ENCODE peak calls at places on chromosomes 6 and 20, in nine cellular contexts. W is fibroblast of villous mesenchyme, T is GM06990, X is suprapubic skin, H is LNCaP clone FGC, S is bronchial epithelial cell, U is fibroblast of pulmonary artery, V is brain microvascular endothelial cell, C is fibroblast of lung. I is an unnamed sample.

GRCh38 chr20:59307270-59307669 is 6.9 kb downstream of the EDN3 start:
- DNase-seq in W (no peak), T (no peak), X (no peak), H (no peak), S (no peak), U (no peak), V (no peak), C (no peak), I (no peak)

GRCh38 chr20:10672579-10673127 is 1.1 kb downstream of the JAG1 start:
- DNase-seq in W (peak), T (peak), X (peak), H (no peak), S (no peak), U (peak), V (no peak), C (peak), I (peak)

GRCh38 chr20:4076671-4077070 is 61.3 kb upstream of the RNF24 start:
- DNase-seq in W (peak), T (no peak), X (no peak), H (no peak), S (peak), U (peak), V (peak), C (peak), I (peak)

GRCh38 chr6:2971420-2972218 is at the start of gene SERPINB6:
- DNase-seq in W (peak), T (no peak), X (peak), H (peak), S (no peak), U (peak), V (peak), C (peak), I (peak)

GRCh38 chr6:135985471-135985870 is 134.0 kb downstream of the PDE7B start:
- DNase-seq in W (no peak), T (no peak), X (no peak), H (no peak), S (no peak), U (peak), V (no peak), C (peak), I (peak)

GRCh38 chr6:1022719-1023118 is 289.2 kb upstream of the FOXQ1 start:
- DNase-seq in W (no peak), T (no peak), X (no peak), H (no peak), S (no peak), U (no peak), V (no peak), C (no peak), I (no peak)

GRCh38 chr6:22098623-22099022 is 198.2 kb downstream of the PRL start:
- DNase-seq in W (no peak), T (no peak), X (no peak), H (no peak), S (no peak), U (peak), V (no peak), C (no peak), I (no peak)

GRCh38 chr6:68632620-68633195 is 2.4 kb upstream of the ADGRB3 start:
- DNase-seq in W (no peak), T (no peak), X (no peak), H (no peak), S (no peak), U (no peak), V (no peak), C (no peak), I (no peak)

GRCh38 chr6:11432713-11433450 is 104.7 kb upstream of the TMEM170B start:
- DNase-seq in W (peak), T (no peak), X (no peak), H (no peak), S (peak), U (peak), V (peak), C (peak), I (peak)

GRCh38 chr6:89597988-89598387 is 40.6 kb downstream of the LYRM2 start:
- DNase-seq in W (peak), T (no peak), X (no peak), H (peak), S (peak), U (peak), V (peak), C (peak), I (peak)

GRCh38 chr6:19413323-19413722 is 423.8 kb upstream of the ID4 start:
- DNase-seq in W (peak), T (no peak), X (no peak), H (no peak), S (peak), U (peak), V (peak), C (peak), I (peak)

GRCh38 chr6:19492631-19493030 is 344.5 kb upstream of the ID4 start:
- DNase-seq in W (no peak), T (no peak), X (no peak), H (no peak), S (no peak), U (no peak), V (no peak), C (peak), I (no peak)

GRCh38 chr20:61821698-61822097 is 244.0 kb downstream of the TAF4 start:
- DNase-seq in W (no peak), T (no peak), X (no peak), H (no peak), S (no peak), U (no peak), V (no peak), C (no peak), I (no peak)

GRCh38 chr6:83707829-83708545 is 914 bp downstream of the SNAP91 start:
- DNase-seq in W (no peak), T (peak), X (no peak), H (no peak), S (no peak), U (peak), V (no peak), C (peak), I (peak)

GRCh38 chr6:44047179-44047546 is 80.1 kb downstream of the MRPL14 start:
- DNase-seq in W (no peak), T (no peak), X (no peak), H (no peak), S (no peak), U (no peak), V (no peak), C (no peak), I (no peak)

GRCh38 chr20:63224272-63225081 is 8.5 kb upstream of the YTHDF1 start:
- DNase-seq in W (peak), T (no peak), X (no peak), H (no peak), S (peak), U (peak), V (peak), C (peak), I (peak)

GRCh38 chr20:4217349-4217761 is 202.0 kb upstream of the RNF24 start:
- DNase-seq in W (peak), T (no peak), X (no peak), H (no peak), S (peak), U (no peak), V (no peak), C (peak), I (peak)

GRCh38 chr6:51775942-51776860 is 311.2 kb downstream of the PKHD1 start:
- DNase-seq in W (no peak), T (no peak), X (no peak), H (no peak), S (peak), U (no peak), V (no peak), C (no peak), I (no peak)

GRCh38 chr20:50572922-50573777 is 63.0 kb downstream of the PTPN1 start:
- DNase-seq in W (peak), T (no peak), X (no peak), H (no peak), S (no peak), U (peak), V (no peak), C (peak), I (peak)

GRCh38 chr20:31638317-31638716 is 605 bp downstream of the COX4I2 start:
- DNase-seq in W (no peak), T (no peak), X (no peak), H (no peak), S (no peak), U (no peak), V (no peak), C (no peak), I (no peak)

GRCh38 chr6:14635195-14635594 is 517.6 kb downstream of the CD83 start:
- DNase-seq in W (no peak), T (no peak), X (no peak), H (no peak), S (peak), U (no peak), V (no peak), C (no peak), I (no peak)

GRCh38 chr6:30646450-30647038 is 389 bp upstream of the C6orf136 start:
- DNase-seq in W (no peak), T (no peak), X (peak), H (no peak), S (peak), U (peak), V (peak), C (no peak), I (no peak)

GRCh38 chr6:135651964-135652755 is 154.6 kb upstream of the AHI1 start:
- DNase-seq in W (no peak), T (peak), X (no peak), H (no peak), S (no peak), U (no peak), V (no peak), C (peak), I (no peak)

GRCh38 chr6:46876126-46876525 is 45.6 kb downstream of the ADGRF5 start:
- DNase-seq in W (no peak), T (no peak), X (peak), H (no peak), S (peak), U (peak), V (no peak), C (peak), I (peak)

GRCh38 chr20:5780233-5781217 is 30.3 kb downstream of the SHLD1 start:
- DNase-seq in W (peak), T (no peak), X (no peak), H (no peak), S (no peak), U (no peak), V (no peak), C (peak), I (no peak)

GRCh38 chr20:58402305-58402704 is 13.3 kb downstream of the VAPB start:
- DNase-seq in W (no peak), T (no peak), X (no peak), H (no peak), S (peak), U (no peak), V (no peak), C (no peak), I (no peak)

GRCh38 chr6:45703041-45703739 is 312.5 kb downstream of the CLIC5 start:
- DNase-seq in W (peak), T (no peak), X (no peak), H (no peak), S (peak), U (peak), V (no peak), C (peak), I (peak)

GRCh38 chr6:109073344-109074235 is 21.1 kb downstream of the SESN1 start:
- DNase-seq in W (peak), T (peak), X (no peak), H (no peak), S (peak), U (peak), V (peak), C (peak), I (peak)

GRCh38 chr6:106522557-106522956 is 106.7 kb downstream of the RTN4IP1 start:
- DNase-seq in W (no peak), T (no peak), X (no peak), H (no peak), S (no peak), U (no peak), V (no peak), C (no peak), I (no peak)

GRCh38 chr20:32972181-32973076 is 31.8 kb downstream of the SUN5 start:
- DNase-seq in W (no peak), T (peak), X (peak), H (no peak), S (no peak), U (no peak), V (no peak), C (no peak), I (no peak)

GRCh38 chr6:35173068-35174042 is 32.2 kb upstream of the TCP11 start:
- DNase-seq in W (peak), T (no peak), X (no peak), H (no peak), S (no peak), U (no peak), V (no peak), C (no peak), I (peak)
- TF ChIP-seq CTCF in W (no peak), T (no peak), X (no peak), H (no peak), S (no peak), U (no peak), V (peak), C (no peak), I (no peak)

DNA sequence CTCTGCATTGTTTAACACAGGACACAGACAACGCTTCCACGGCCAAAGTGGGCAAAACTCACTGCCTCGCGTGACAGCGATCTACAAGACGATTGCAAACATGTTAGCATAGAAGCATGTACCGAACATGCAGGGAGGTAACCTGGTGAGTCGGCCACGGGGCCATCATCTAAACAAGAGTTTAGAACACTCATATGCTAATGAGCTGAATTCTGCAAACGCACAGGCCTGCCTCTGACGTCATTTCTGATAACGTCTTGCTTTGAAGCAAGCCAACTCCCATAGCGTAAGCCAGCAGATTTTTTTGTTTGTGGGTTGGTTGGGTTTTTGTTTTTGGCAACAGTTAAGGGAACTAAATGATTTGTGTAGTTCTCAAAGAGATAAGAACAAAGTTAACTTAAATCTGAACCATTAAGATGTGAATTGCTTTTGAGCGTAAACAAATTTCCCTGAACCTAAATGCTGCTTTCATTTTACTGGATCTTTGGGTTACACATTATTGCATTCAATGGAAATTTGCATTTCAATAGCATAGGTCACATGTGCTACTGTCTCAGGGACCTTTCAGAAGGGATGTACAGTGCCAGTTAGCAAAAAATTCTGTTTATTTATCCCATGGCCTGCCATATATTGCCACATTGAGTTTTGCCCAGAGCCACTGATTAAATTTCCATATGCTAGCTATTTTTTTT is 184.5 kb upstream of the PDE10A start:
- DNase-seq in W (peak), T (no peak), X (no peak), H (no peak), S (peak), U (peak), V (no peak), C (peak), I (no peak)
- H3K4me3 ChIP-seq in W (no peak), T (no peak), X (peak), H (no peak), S (no peak), U (no peak), V (no peak), C (no peak), I (no peak)

DNA sequence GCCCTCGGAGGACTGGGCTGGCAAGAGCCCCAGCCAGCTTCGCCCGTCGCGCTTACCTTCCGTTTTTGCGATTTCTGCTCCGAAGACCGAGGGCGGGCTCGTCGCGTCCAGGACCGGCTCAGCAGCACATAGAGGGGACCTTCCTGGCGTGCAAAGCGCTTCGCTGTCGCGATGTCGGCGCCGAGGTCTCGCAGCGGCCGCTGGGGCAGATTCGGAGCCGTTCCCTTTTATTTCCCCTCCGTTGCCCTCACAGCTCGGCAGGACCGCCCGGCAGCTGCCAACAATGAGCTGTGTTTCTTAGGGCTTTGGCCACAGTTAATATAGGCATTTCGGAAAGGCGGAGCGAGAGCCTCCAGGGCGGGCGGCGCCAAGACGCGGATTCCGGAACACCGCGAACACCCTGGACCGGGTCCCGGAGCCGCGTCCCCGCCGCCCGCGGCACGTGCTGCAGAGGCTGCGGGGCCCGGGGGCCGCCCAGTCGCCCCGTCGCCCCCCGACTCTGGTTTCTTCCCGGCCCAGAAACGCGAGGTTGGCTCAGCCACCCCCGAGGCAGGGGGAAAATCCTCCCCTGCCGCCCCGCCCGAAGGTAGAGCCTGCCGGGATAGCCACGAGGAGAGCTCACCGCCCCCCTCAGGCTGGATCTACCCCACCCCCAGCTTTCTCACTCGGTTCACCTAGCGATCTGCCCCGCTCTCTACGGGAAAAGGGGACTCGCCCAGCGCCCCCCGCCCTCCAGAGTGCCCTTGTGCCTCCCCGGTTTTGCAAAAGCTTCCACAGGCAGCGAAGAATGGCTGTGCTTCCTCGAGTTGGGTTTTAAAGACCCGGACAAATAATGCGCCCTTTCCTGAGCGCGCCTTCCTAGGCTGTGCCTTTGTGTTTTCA is at the start of gene CITED2:
- DNase-seq in W (peak), T (peak), X (peak), H (peak), S (peak), U (peak), V (peak), C (peak), I (peak)
- TF ChIP-seq CTCF in W (peak), T (no peak), X (peak), H (no peak), S (peak), U (peak), V (peak), C (no peak), I (peak)

GRCh38 chr6:138387577-138388368 is 10.1 kb downstream of the SMIM28 start:
- DNase-seq in W (no peak), T (no peak), X (no peak), H (peak), S (no peak), U (no peak), V (no peak), C (no peak), I (no peak)

GRCh38 chr6:138389551-138389950 is 11.8 kb downstream of the SMIM28 start:
- DNase-seq in W (no peak), T (no peak), X (no peak), H (no peak), S (no peak), U (no peak), V (no peak), C (no peak), I (no peak)

GRCh38 chr6:138382498-138383265 is 5.0 kb downstream of the SMIM28 start:
- DNase-seq in W (no peak), T (no peak), X (no peak), H (no peak), S (no peak), U (no peak), V (no peak), C (no peak), I (no peak)

GRCh38 chr6:138383776-138384175 is 6.1 kb downstream of the SMIM28 start:
- DNase-seq in W (no peak), T (no peak), X (no peak), H (no peak), S (no peak), U (no peak), V (no peak), C (no peak), I (no peak)

DNA sequence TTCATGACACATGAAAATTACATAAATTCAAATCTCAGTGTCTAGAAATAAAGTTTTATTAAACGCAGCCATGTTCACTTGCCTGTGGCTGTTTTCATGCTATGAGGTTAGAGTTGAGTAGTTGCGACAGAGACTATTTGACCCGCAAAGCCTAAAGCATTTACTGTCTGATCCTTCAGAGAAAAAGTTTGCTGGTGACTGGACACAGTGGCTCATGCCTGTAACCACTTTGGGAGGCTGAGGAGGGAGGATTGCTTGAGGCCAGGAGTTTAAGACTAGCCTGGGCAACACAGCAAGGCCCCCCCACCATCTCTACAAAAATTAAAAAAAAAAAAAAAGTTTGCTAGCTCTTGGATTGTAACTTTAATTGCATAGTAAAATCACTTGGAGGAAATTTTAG is 9.2 kb downstream of the SMIM28 start:
- DNase-seq in W (no peak), T (no peak), X (no peak), H (no peak), S (no peak), U (no peak), V (no peak), C (no peak), I (no peak)
- H3K4me3 ChIP-seq in W (no peak), T (no peak), X (no peak), H (no peak), S (no peak), U (no peak), V (no peak), C (no peak), I (no peak)

DNA sequence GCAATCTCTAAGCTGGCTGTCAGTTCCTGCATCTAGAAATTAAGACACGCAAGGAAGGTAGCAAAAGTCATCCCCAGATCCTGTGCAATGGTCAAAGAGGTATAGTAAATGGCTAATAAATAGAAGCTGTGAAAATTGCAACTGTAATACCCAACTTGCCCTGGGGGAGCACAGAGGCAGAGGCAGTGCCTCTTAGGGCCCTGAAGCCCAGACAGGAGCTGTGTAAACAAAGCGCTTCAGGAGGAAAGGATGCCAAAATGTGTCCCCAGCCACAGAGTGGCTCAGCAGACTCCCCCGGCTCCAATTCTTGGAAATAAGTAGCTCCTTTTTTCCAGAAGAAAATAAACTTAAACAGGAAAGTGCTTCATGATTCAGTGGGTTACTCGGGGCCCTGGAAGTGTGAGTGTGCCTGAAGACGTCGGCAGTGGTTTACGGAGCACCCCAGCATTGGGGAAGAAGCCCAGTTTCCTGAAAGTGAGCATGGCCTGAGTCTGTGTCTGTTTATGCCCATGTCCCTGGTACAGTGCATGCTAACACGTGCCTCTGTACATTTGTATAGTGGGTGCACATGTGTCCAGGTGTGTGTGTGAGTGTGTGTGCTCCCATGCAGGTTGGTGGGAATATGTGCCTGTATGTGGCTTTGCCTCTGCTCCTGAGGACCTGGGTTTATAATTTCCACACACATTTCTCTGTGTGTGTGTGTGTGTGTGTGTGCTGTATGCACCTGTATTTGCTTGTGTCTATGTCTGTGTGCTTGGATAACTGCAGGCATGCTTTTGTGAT is 246.7 kb downstream of the MAFB start:
- DNase-seq in W (no peak), T (no peak), X (no peak), H (no peak), S (peak), U (peak), V (peak), C (no peak), I (peak)
- TF ChIP-seq CTCF in W (no peak), T (no peak), X (no peak), H (peak), S (peak), U (no peak), V (peak), C (peak), I (peak)

GRCh38 chr6:132199343-132199742 is 201.9 kb downstream of the MOXD1 start:
- DNase-seq in W (peak), T (no peak), X (no peak), H (no peak), S (peak), U (peak), V (peak), C (peak), I (peak)
- H3K4me3 ChIP-seq in W (no peak), T (no peak), X (no peak), H (no peak), S (no peak), U (no peak), V (peak), C (peak), I (no peak)

I was measured in AG10803.